ENCODE peak calls at places on chromosomes 4 and X, in nine cellular contexts. D is type B pancreatic cell; K is right atrium auricular region; J is stimulated activated CD8-positive, alpha-beta memory T cell treated with anti-CD3 and anti-CD28 coated beads, Interleukin-2, amount 100 ng/mL, for 48 hours; L is activated CD8-positive, alpha-beta memory T cell treated with anti-CD3 and anti-CD28 coated beads for 48 hours; G is left ventricle myocardium inferior; F is HCT116; M is globus pallidus; A is ELR. S is an unnamed sample.

GRCh38 chr4:35918491-35918977 is 325.8 kb downstream of the ARAP2 start:
- DNase-seq in F (no peak), M (no peak), G (no peak), D (no peak), K (no peak), L (no peak), J (no peak), A (no peak), S (no peak)

GRCh38 chr4:86543560-86544312 is 50.4 kb upstream of the PTPN13 start:
- DNase-seq in D (no peak), M (no peak), L (no peak), G (no peak), A (peak), F (no peak), K (no peak), J (no peak), S (no peak)

GRCh38 chr4:81084029-81084428 is 53.5 kb downstream of the BMP3 start:
- DNase-seq in J (no peak), F (no peak), M (no peak), G (no peak), D (no peak), K (no peak), L (no peak), A (no peak), S (no peak)

GRCh38 chrX:15170927-15171326 is 99.0 kb downstream of the ASB9 start:
- DNase-seq in D (no peak), M (no peak), L (no peak), F (no peak), A (peak), K (no peak), J (no peak), G (no peak), S (no peak)

GRCh38 chr4:41620594-41621256 is 82.8 kb downstream of the LIMCH1 start:
- DNase-seq in L (no peak), M (no peak), K (no peak), D (no peak), G (no peak), A (no peak), J (no peak), F (no peak), S (no peak)

GRCh38 chr4:183241771-183242170 is 78.3 kb downstream of the CLDN22 start:
- DNase-seq in L (no peak), G (no peak), M (peak), K (no peak), F (no peak), D (no peak), A (no peak), J (no peak), S (no peak)

GRCh38 chrX:41452972-41453371 is 5.8 kb downstream of the NYX start:
- DNase-seq in J (no peak), A (peak), F (no peak), K (no peak), M (no peak), G (no peak), D (no peak), L (no peak), S (no peak)

GRCh38 chr4:141416219-141416618 is 195.5 kb downstream of the ZNF330 start:
- DNase-seq in L (no peak), A (no peak), M (no peak), K (no peak), J (no peak), G (no peak), F (no peak), D (no peak), S (no peak)

GRCh38 chrX:41737065-41737464 is 13.1 kb downstream of the GPR82 start:
- DNase-seq in D (no peak), A (no peak), M (no peak), J (no peak), G (no peak), K (no peak), F (no peak), L (no peak), S (no peak)

GRCh38 chr4:4912155-4912554 is 52.7 kb downstream of the MSX1 start:
- DNase-seq in J (no peak), F (no peak), A (no peak), D (peak), K (no peak), M (no peak), L (no peak), G (no peak), S (no peak)

S was measured in left ventricle myocardium superior.